ENCODE peak calls at places on chromosomes 3 and 15, in five cellular contexts. E is AG04449, U is MCF 10A, A is mesothelial cell of epicardium, C is stomach. H is an unnamed sample.

GRCh38 chr15:40111888-40112287 is 3.2 kb upstream of the BMF start:
- DNase-seq in E (no peak), U (no peak), A (no peak), C (no peak), H (no peak)

GRCh38 chr3:31137718-31138465 is 243.4 kb upstream of the GADL1 start:
- DNase-seq in E (no peak), U (no peak), A (no peak), C (no peak), H (no peak)

GRCh38 chr15:33310481-33311311 is at the start of gene RYR3:
- DNase-seq in E (no peak), U (no peak), A (no peak), C (no peak), H (peak)

GRCh38 chr15:87287156-87287555 is 969.4 kb downstream of the NTRK3 start:
- DNase-seq in E (peak), U (peak), A (no peak), C (no peak), H (no peak)

GRCh38 chr15:81530271-81530670 is 156.3 kb upstream of the TMC3 start:
- DNase-seq in E (no peak), U (no peak), A (no peak), C (no peak), H (no peak)

GRCh38 chr3:148714521-148714920 is 16.8 kb downstream of the AGTR1 start:
- DNase-seq in E (no peak), U (no peak), A (no peak), C (no peak), H (no peak)

GRCh38 chr3:165404357-165405042 is 208.3 kb upstream of the SLITRK3 start:
- DNase-seq in E (no peak), U (no peak), A (no peak), C (no peak), H (no peak)

GRCh38 chr15:101501703-101502373 is 12.3 kb upstream of the PCSK6 start:
- DNase-seq in E (no peak), U (peak), A (no peak), C (peak), H (peak)

GRCh38 chr3:170707899-170708298 is 122.0 kb upstream of the SLC7A14 start:
- DNase-seq in E (no peak), U (peak), A (no peak), C (no peak), H (no peak)

GRCh38 chr15:58329781-58330467 is 101.9 kb upstream of the LIPC start:
- DNase-seq in E (no peak), U (no peak), A (no peak), C (peak), H (peak)

GRCh38 chr3:5798809-5799208 is 611.3 kb downstream of the EDEM1 start:
- DNase-seq in E (no peak), U (peak), A (no peak), C (no peak), H (no peak)

GRCh38 chr3:138774529-138775253 is 60.0 kb downstream of the PIK3CB start:
- DNase-seq in E (peak), U (peak), A (no peak), C (peak), H (no peak)

GRCh38 chr3:71407833-71408232 is 175.7 kb downstream of the FOXP1 start:
- DNase-seq in E (no peak), U (no peak), A (no peak), C (no peak), H (no peak)

GRCh38 chr3:113495035-113495434 is 19.9 kb downstream of the SPICE1 start:
- DNase-seq in E (no peak), U (peak), A (no peak), C (no peak), H (no peak)

GRCh38 chr3:106231086-106231485 is 362.3 kb upstream of the CBLB start:
- DNase-seq in E (no peak), U (no peak), A (no peak), C (no peak), H (no peak)

GRCh38 chr15:62296756-62297507 is 131.8 kb upstream of the C2CD4B start:
- DNase-seq in E (no peak), U (no peak), A (no peak), C (no peak), H (no peak)

GRCh38 chr3:134527037-134527436 is 41.2 kb downstream of the CEP63 start:
- DNase-seq in E (no peak), U (peak), A (no peak), C (no peak), H (no peak)

GRCh38 chr3:173945801-173946200 is 548.3 kb downstream of the NLGN1 start:
- DNase-seq in E (no peak), U (no peak), A (no peak), C (no peak), H (no peak)

GRCh38 chr3:184260571-184261269 is 633 bp downstream of the CAMK2N2 start:
- DNase-seq in E (no peak), U (peak), A (no peak), C (no peak), H (no peak)

GRCh38 chr3:125189378-125190165 is 23.0 kb downstream of the SLC12A8 start:
- DNase-seq in E (no peak), U (no peak), A (no peak), C (no peak), H (no peak)

GRCh38 chr3:157837341-157837740 is 268.9 kb downstream of the SHOX2 start:
- DNase-seq in E (no peak), U (no peak), A (no peak), C (no peak), H (no peak)

GRCh38 chr3:102354818-102355515 is 79.8 kb upstream of the ZPLD1 start:
- DNase-seq in E (peak), U (peak), A (no peak), C (no peak), H (no peak)

GRCh38 chr3:188008582-188009213 is 145.3 kb upstream of the LPP start:
- DNase-seq in E (no peak), U (no peak), A (no peak), C (no peak), H (no peak)

GRCh38 chr3:1087066-1087555 is 5.7 kb upstream of the CNTN6 start:
- DNase-seq in E (peak), U (peak), A (no peak), C (no peak), H (no peak)

GRCh38 chr3:22734756-22735155 is 468.4 kb upstream of the UBE2E2 start:
- DNase-seq in E (no peak), U (peak), A (no peak), C (no peak), H (no peak)

GRCh38 chr3:71185733-71186455 is 397.6 kb downstream of the FOXP1 start:
- DNase-seq in E (no peak), U (peak), A (no peak), C (no peak), H (no peak)

GRCh38 chr3:129629011-129629410 is 22.5 kb upstream of the PLXND1 start:
- DNase-seq in E (no peak), U (no peak), A (no peak), C (no peak), H (no peak)

GRCh38 chr3:143644370-143645089 is 203.7 kb downstream of the SLC9A9 start:
- DNase-seq in E (peak), U (peak), A (no peak), C (peak), H (peak)

GRCh38 chr3:31166249-31166885 is 271.9 kb upstream of the GADL1 start:
- DNase-seq in E (peak), U (peak), A (no peak), C (peak), H (no peak)

GRCh38 chr3:76735153-76735552 is 304.7 kb upstream of the ROBO2 start:
- DNase-seq in E (no peak), U (no peak), A (no peak), C (no peak), H (no peak)

GRCh38 chr15:64731012-64731806 is 44.2 kb downstream of the RBPMS2 start:
- DNase-seq in E (no peak), U (peak), A (peak), C (peak), H (peak)

GRCh38 chr3:107644631-107645030 is 121.9 kb downstream of the BBX start:
- DNase-seq in E (no peak), U (no peak), A (no peak), C (no peak), H (no peak)

GRCh38 chr3:124787490-124788195 is 57.4 kb downstream of the UMPS start:
- DNase-seq in E (no peak), U (no peak), A (no peak), C (no peak), H (no peak)

GRCh38 chr15:82970078-82970686 is 15.8 kb upstream of the RAMAC start:
- DNase-seq in E (no peak), U (no peak), A (no peak), C (no peak), H (no peak)

GRCh38 chr3:126116526-126116925 is 32.6 kb upstream of the SLC41A3 start:
- DNase-seq in E (no peak), U (no peak), A (no peak), C (no peak), H (no peak)

GRCh38 chr3:15102833-15103232 is 3.9 kb upstream of the RBSN start:
- DNase-seq in E (no peak), U (peak), A (no peak), C (no peak), H (no peak)

GRCh38 chr15:48463366-48463880 is 132.2 kb downstream of the DUT start:
- DNase-seq in E (no peak), U (no peak), A (no peak), C (no peak), H (no peak)

GRCh38 chr15:48458876-48459275 is 127.6 kb downstream of the DUT start:
- DNase-seq in E (no peak), U (no peak), A (no peak), C (no peak), H (no peak)

GRCh38 chr15:48462688-48463087 is 131.5 kb downstream of the DUT start:
- DNase-seq in E (no peak), U (no peak), A (no peak), C (no peak), H (no peak)

GRCh38 chr15:48456126-48456525 is 124.9 kb downstream of the DUT start:
- DNase-seq in E (no peak), U (no peak), A (no peak), C (no peak), H (no peak)

GRCh38 chr15:48459571-48460461 is 128.6 kb downstream of the DUT start:
- DNase-seq in E (peak), U (peak), A (no peak), C (no peak), H (no peak)
- TF ChIP-seq CTCF in E (no peak), U (no peak), A (no peak), C (no peak), H (no peak)

GRCh38 chr3:172094621-172095557 is 55.5 kb downstream of the FNDC3B start:
- DNase-seq in E (no peak), U (no peak), A (no peak), C (no peak), H (no peak)
- TF ChIP-seq CTCF in E (no peak), U (no peak), A (no peak), C (no peak), H (no peak)

GRCh38 chr15:76647612-76648011 is 257.5 kb downstream of the SCAPER start:
- DNase-seq in E (no peak), U (no peak), A (no peak), C (no peak), H (no peak)

DNA sequence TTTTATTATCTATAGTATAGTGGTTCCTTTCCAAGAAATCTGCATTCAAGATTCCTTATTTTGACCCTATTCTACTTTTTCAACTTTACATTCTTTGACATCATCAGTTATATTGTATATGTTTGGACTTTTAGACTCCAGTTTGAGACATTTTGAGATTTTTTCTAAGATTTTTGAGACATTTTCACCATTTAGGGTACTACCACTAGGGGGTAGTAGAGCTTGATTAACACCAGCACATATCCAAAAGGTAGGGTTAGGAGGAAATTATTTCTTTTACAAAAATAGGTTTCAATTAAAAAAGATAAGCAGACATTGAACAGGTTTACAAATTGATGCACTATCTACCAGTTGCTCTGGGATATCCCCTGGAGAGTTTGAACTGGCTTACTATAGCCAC is 262.5 kb downstream of the SCAPER start:
- DNase-seq in E (no peak), U (no peak), A (no peak), C (no peak), H (no peak)
- TF ChIP-seq CTCF in E (no peak), U (peak), A (peak), C (no peak), H (peak)

GRCh38 chr3:59994720-59995304 is 945.0 kb upstream of the CFAP20DC start:
- DNase-seq in E (no peak), U (no peak), A (no peak), C (no peak), H (no peak)
- TF ChIP-seq CTCF in E (no peak), U (no peak), A (no peak), C (no peak), H (no peak)

GRCh38 chr3:45208587-45208986 is 17.5 kb downstream of the TMEM158 start:
- DNase-seq in E (no peak), U (no peak), A (no peak), C (no peak), H (no peak)
- TF ChIP-seq CTCF in E (no peak), U (no peak), A (no peak), C (no peak), H (no peak)

GRCh38 chr3:52796411-52796810 is 1.8 kb downstream of the ITIH3 start:
- DNase-seq in E (no peak), U (no peak), A (no peak), C (no peak), H (no peak)

GRCh38 chr3:52801839-52802238 is 7.2 kb downstream of the ITIH3 start:
- DNase-seq in E (no peak), U (no peak), A (no peak), C (no peak), H (no peak)

GRCh38 chr3:52800079-52800478 is 5.5 kb downstream of the ITIH3 start:
- DNase-seq in E (no peak), U (peak), A (no peak), C (no peak), H (no peak)

GRCh38 chr3:52798376-52798977 is 3.9 kb downstream of the ITIH3 start:
- DNase-seq in E (no peak), U (no peak), A (no peak), C (no peak), H (no peak)

DNA sequence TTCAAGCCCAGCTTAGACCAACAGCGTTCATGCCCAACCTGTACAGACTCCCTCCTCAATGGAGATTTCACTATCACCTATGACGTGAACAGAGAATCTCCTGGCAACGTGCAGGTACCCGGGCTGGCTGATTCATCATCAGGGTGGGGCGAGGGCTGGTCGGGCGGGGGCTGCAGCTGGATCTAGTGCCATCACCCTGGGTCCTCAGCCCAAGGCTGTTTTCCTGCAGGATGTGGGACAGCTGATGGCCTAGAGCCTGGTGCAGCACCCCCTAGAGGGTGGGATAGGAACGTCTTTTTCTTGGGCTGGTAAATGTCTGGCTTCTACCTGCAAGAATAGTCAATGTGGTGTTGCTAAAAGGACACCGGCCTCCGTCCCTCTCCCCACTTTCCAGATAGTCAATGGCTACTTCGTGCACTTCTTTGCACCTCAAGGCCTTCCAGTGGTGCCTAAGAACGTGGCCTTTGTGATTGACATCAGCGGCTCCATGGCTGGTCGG is 4.4 kb downstream of the ITIH3 start:
- DNase-seq in E (no peak), U (peak), A (no peak), C (peak), H (no peak)
- TF ChIP-seq CTCF in E (no peak), U (peak), A (peak), C (no peak), H (peak)

DNA sequence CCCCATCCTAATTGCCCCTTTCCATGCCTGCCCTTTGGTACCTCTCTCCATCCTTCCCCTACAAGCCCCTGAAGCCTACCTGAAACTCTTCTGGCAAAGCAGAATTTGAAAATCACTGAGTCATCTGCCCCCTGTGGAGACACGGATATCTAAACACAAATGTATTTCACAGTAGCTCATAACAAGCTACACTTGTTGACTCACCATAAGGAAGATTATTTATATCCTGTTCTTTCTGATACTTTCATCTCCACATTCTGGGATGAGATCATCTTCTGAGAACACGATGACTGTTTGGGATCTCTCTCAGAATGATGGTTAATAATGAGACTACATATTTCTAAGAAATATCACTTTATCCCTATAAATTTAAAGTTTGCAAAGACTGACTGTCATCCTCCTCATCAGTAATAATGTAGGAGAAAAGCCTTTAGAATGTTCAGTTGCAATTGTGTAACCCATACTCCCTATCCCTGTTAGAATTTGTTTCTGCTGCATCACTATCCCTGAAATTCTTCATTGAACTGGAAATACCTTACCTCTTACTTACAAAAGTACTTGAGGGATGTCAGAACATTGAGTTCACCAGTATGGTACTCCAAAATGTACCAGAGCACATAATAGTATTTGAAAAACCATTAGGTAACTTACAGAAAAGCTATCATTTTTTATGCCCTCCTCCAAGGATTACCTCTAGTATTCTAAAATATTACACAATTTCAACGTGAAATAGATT is 116.1 kb upstream of the IL12A start:
- DNase-seq in E (peak), U (peak), A (no peak), C (no peak), H (no peak)
- TF ChIP-seq CTCF in E (peak), U (peak), A (no peak), C (no peak), H (no peak)